ENCODE peak calls at places on chromosomes 5 and 9, in ten cellular contexts. E is CD8-positive, alpha-beta T cell; T is lung; W is tibial artery; Q is mammary epithelial cell; J is transverse colon; I is gastrocnemius medialis; A is IMR-90; L is psoas muscle; P is H9. O is an unnamed sample.

GRCh38 chr9:36118706-36119105 is 17.8 kb upstream of the GLIPR2 start:
- DNase-seq in I (no peak), Q (no peak), A (peak; percentile 33), T (peak; percentile 64), E (no peak), P (no peak), W (no peak), J (no peak), L (no peak), O (no peak)

GRCh38 chr5:60183881-60184280 is 290.4 kb upstream of the PDE4D start:
- DNase-seq in P (no peak), A (no peak), T (no peak), L (no peak), I (no peak), W (no peak), Q (no peak), J (no peak), E (no peak), O (no peak)

GRCh38 chr5:140258016-140258415 is 44.9 kb downstream of the PFDN1 start:
- DNase-seq in W (no peak), I (no peak), L (no peak), P (no peak), J (no peak), Q (no peak), A (peak; percentile 57), T (no peak), E (no peak), O (no peak)

GRCh38 chr5:147437161-147437596 is 72.7 kb downstream of the DPYSL3 start:
- DNase-seq in J (no peak), A (peak; percentile 21), P (no peak), Q (no peak), L (no peak), I (no peak), E (no peak), T (no peak), W (no peak), O (no peak)

GRCh38 chr5:7991125-7991821 is 122.3 kb downstream of the MTRR start:
- DNase-seq in L (no peak), J (no peak), W (no peak), P (peak; percentile 78), Q (no peak), E (no peak), T (no peak), A (no peak), I (no peak), O (no peak)

GRCh38 chr5:72065751-72066255 is 41.5 kb upstream of the MAP1B start:
- DNase-seq in L (no peak), W (no peak), E (no peak), J (no peak), A (peak; percentile 50), I (no peak), T (no peak), Q (no peak), P (peak; percentile 90), O (no peak)

GRCh38 chr5:33848554-33848953 is 43.2 kb downstream of the ADAMTS12 start:
- DNase-seq in A (no peak), W (no peak), E (no peak), I (no peak), T (no peak), L (no peak), Q (no peak), J (no peak), P (no peak), O (no peak)

GRCh38 chr5:150180241-150181027 is 9.4 kb upstream of the SLC6A7 start:
- DNase-seq in Q (no peak), I (peak; percentile 97), P (no peak), J (peak; percentile 73), A (peak; percentile 12), L (peak; percentile 95), T (peak; percentile 63), E (no peak), W (peak; percentile 93), O (peak; percentile 88)

GRCh38 chr9:92059669-92060068 is 55.5 kb downstream of the SPTLC1 start:
- DNase-seq in A (no peak), I (no peak), Q (no peak), J (peak; percentile 18), T (no peak), P (no peak), W (no peak), E (no peak), L (no peak), O (no peak)

GRCh38 chr9:755454-756381 is 85.8 kb upstream of the DMRT1 start:
- DNase-seq in I (peak; percentile 60), Q (peak; percentile 89), W (no peak), J (no peak), E (no peak), A (peak; percentile 92), L (no peak), P (no peak), T (no peak), O (peak; percentile 64)

GRCh38 chr9:132239999-132240859 is 78.4 kb downstream of the NTNG2 start:
- DNase-seq in W (no peak), P (peak; percentile 62), E (no peak), A (no peak), Q (no peak), T (no peak), J (no peak), I (no peak), L (peak; percentile 48), O (no peak)
- TF ChIP-seq CTCF in W (no peak), P (no peak), E (no peak), A (no peak), Q (no peak), T (no peak), J (no peak), I (no peak), L (no peak), O (no peak)

DNA sequence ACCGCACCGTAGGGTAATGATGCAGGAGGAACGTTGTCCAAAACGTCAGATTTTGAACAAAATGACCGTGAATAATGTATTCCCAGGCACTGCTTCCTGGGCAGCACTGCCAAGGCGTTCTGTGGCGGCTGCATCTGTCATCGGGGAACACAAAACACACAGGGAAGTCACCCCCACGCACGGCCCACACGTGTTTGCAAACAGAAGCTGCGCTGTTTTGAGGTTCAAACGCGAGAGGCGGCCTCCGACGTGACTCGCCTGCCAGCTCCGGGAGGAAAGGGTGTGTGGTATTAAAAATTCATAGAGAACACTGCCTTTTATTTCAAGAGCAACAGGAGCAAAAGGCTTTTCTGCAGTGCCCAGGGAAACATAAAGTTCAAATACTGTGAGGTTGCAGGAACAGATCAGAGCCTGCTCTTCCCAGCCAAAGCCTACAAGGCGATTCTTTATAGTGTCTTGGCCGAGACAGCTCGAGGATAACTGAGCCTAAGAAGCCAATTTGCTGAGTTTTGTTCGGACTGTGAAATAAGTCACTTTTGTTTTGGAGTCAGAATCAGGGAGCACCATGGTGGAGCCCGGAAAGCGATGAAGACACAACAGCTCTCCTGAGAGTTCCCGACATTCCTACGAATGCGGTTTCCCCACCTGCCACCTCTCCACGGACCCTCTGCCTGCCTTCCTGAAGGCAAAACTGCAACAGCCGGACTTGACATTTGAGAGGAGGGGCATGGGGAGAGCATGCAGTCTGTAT is 115.3 kb upstream of the IRX2 start:
- DNase-seq in P (no peak), J (no peak), Q (no peak), L (no peak), W (no peak), E (no peak), T (no peak), I (no peak), A (no peak), O (no peak)
- H3K9me3 ChIP-seq in P (no peaks in the 10 kb centered on the region), J (no peaks in the 10 kb centered on the region), Q (peaks cover 19% of the 10 kb centered on the region), L (no peaks in the 10 kb centered on the region), W (peaks cover 3% of the 10 kb centered on the region), E (no peaks in the 10 kb centered on the region), T (no peaks in the 10 kb centered on the region), I (no peaks in the 10 kb centered on the region), A (peaks cover 48% of the 10 kb centered on the region), O (no peaks in the 10 kb centered on the region)

DNA sequence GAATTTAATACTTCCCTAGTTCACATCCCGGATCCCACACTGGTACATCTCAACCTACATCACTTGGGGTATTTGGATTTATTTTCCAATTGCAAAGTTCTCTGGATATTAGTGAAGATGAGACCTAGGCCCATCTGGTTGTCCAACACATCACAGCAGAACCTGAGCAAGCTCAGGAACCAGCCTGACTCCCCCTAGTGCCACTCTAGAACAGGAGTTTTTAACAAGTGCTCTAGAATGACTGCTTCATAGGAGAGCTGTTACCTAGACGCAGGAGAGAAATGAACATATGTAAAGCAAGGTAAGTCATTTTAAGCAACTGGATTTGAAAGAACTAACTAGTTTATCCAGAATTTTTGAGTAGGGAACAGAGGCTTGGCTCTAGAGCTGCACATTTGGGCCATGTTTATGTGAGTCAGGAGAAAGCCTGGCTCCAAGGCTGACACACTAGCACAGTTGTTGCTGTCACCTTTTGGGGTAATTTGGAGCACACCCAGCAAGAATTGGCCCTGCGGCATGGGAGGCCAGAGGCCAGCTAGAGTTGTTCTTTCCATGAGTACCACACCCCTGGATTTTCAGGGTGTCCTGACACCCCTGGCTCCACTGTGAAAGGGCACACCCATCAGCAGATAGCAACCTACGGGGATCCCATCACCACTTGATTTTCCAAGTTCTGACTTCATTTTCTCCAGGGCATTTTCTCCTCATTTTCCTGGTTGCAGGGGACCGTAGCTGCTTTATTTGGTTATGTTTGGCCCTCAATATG is 110.9 kb upstream of the LPAR1 start:
- DNase-seq in A (no peak), T (no peak), Q (no peak), E (no peak), W (peak; percentile 59), P (no peak), I (peak; percentile 23), J (no peak), L (peak; percentile 50), O (peak; percentile 70)
- TF ChIP-seq CTCF in A (no peak), T (no peak), Q (peak; percentile 38), E (no peak), W (no peak), P (peak; percentile 13), I (no peak), J (no peak), L (no peak), O (no peak)

DNA sequence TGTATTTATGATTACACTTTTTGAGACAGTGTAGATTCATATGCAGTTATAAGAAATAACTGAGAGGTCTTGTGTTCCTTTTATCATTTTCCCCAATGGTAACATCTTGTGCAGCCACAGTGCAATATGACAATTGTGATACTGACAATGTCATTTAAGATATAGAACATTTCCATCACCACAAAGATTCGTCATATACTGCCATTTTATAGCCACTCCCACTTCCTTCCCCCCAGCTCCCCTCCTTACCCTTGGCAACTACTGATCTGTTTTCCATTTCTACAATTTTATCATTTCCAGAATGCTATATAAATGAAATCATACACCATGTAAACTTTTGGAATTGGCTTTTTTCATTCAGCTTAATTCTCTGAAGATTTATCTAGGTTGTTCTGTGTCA is 53.8 kb downstream of the NR2F1 start:
- DNase-seq in P (no peak), T (no peak), W (no peak), L (no peak), E (no peak), I (no peak), J (no peak), Q (no peak), A (no peak), O (no peak)
- H3K9me3 ChIP-seq in P (no peaks in the 10 kb centered on the region), T (no peaks in the 10 kb centered on the region), W (no peaks in the 10 kb centered on the region), L (no peaks in the 10 kb centered on the region), E (no peaks in the 10 kb centered on the region), I (no peaks in the 10 kb centered on the region), J (no peaks in the 10 kb centered on the region), Q (no peaks in the 10 kb centered on the region), A (no peaks in the 10 kb centered on the region), O (no peaks in the 10 kb centered on the region)

DNA sequence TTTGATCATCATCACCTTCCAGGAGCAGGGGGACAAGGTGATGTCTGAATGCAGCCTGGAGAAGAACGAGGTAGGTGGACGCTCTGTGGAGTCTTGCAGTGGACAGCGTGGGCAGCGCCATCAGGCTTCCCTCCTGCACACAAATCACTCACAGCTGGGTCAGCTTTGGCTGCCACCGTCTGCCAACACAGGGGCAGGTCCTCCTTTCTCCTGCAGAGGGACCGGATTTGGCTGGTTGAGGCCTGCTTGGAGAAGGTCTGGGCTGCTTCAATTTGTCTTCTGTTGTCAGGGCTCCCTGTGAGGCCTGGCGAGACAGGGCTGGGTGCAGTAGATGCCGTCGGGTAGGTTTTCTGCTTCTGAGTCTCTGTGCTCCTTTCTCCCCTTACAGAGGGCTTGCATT is 180.6 kb downstream of the CACNA1B start:
- DNase-seq in W (no peak), P (no peak), A (no peak), I (peak; percentile 3), L (no peak), Q (no peak), E (no peak), T (no peak), J (no peak), O (no peak)
- TF ChIP-seq CTCF in W (no peak), P (no peak), A (no peak), I (no peak), L (no peak), Q (no peak), E (no peak), T (no peak), J (no peak), O (no peak)